ENCODE peak calls at places on chromosome 17, in six cellular contexts. O is right lobe of liver, W is esophagus squamous epithelium, Z is testis, A is IMR-90, I is stomach. T is an unnamed sample.
A peak's percentile ranks its signal among the peaks of the same experiment; 100 is the strongest.

GRCh38 chr17:50954641-50955121 is 88.5 kb upstream of the TOB1 start:
- DNase-seq in O (peak; percentile 44), W (no peak), Z (no peak), A (no peak), I (no peak), T (no peak)

GRCh38 chr17:4583796-4584124 is 569 bp upstream of the SMTNL2 start:
- DNase-seq in O (no peak), W (no peak), Z (no peak), A (no peak), I (no peak), T (no peak)

GRCh38 chr17:602436-602835 is 112.2 kb downstream of the VPS53 start:
- DNase-seq in O (peak; percentile 28), W (no peak), Z (no peak), A (peak; percentile 62), I (no peak), T (no peak)

GRCh38 chr17:5618511-5618910 is 34.2 kb upstream of the NLRP1 start:
- DNase-seq in O (no peak), W (no peak), Z (no peak), A (no peak), I (no peak), T (no peak)

GRCh38 chr17:50203086-50203485 is 1.7 kb upstream of the COL1A1 start:
- DNase-seq in O (no peak), W (no peak), Z (no peak), A (peak; percentile 55), I (no peak), T (no peak)

GRCh38 chr17:16383216-16383615 is 2.3 kb downstream of the UBB start:
- DNase-seq in O (no peak), W (no peak), Z (no peak), A (no peak), I (no peak), T (no peak)

GRCh38 chr17:56593741-56594527 is 435 bp downstream of the NOG start:
- DNase-seq in O (peak; percentile 62), W (no peak), Z (peak; percentile 63), A (peak; percentile 71), I (peak; percentile 56), T (peak; percentile 74)

GRCh38 chr17:50986989-50987660 is 121.0 kb upstream of the TOB1 start:
- DNase-seq in O (no peak), W (no peak), Z (no peak), A (peak; percentile 79), I (no peak), T (no peak)

GRCh38 chr17:7239091-7240027 is at the start of gene PHF23:
- DNase-seq in O (peak; percentile 99), W (peak; percentile 96), Z (peak; percentile 100), A (peak; percentile 99), I (peak; percentile 99), T (peak; percentile 99)

GRCh38 chr17:45923511-45924268 is 29.3 kb downstream of the MAPT start:
- DNase-seq in O (peak; percentile 60), W (no peak), Z (no peak), A (peak; percentile 12), I (no peak), T (no peak)

GRCh38 chr17:44906987-44907681 is 7.9 kb upstream of the EFTUD2 start:
- DNase-seq in O (no peak), W (no peak), Z (no peak), A (peak; percentile 38), I (no peak), T (no peak)

GRCh38 chr17:72984145-72984924 is 108.2 kb downstream of the SLC39A11 start:
- DNase-seq in O (no peak), W (no peak), Z (no peak), A (peak; percentile 98), I (no peak), T (no peak)

GRCh38 chr17:28569446-28569845 is 1.9 kb downstream of the PIGS start:
- DNase-seq in O (no peak), W (no peak), Z (no peak), A (no peak), I (no peak), T (no peak)

GRCh38 chr17:74632196-74632540 is 8.6 kb upstream of the CD300E start:
- DNase-seq in O (no peak), W (no peak), Z (no peak), A (no peak), I (no peak), T (no peak)

GRCh38 chr17:41647038-41647813 is 22.9 kb upstream of the KRT17 start:
- DNase-seq in O (no peak), W (no peak), Z (no peak), A (no peak), I (no peak), T (no peak)

GRCh38 chr17:66146394-66146793 is 45.5 kb downstream of the CEP112 start:
- DNase-seq in O (no peak), W (no peak), Z (no peak), A (no peak), I (no peak), T (no peak)

GRCh38 chr17:33055171-33055611 is 63.5 kb downstream of the SPACA3 start:
- DNase-seq in O (no peak), W (no peak), Z (no peak), A (no peak), I (no peak), T (no peak)

GRCh38 chr17:83012873-83013778 is 66.3 kb upstream of the METRNL start:
- DNase-seq in O (no peak), W (no peak), Z (no peak), A (peak; percentile 97), I (no peak), T (no peak)

DNA sequence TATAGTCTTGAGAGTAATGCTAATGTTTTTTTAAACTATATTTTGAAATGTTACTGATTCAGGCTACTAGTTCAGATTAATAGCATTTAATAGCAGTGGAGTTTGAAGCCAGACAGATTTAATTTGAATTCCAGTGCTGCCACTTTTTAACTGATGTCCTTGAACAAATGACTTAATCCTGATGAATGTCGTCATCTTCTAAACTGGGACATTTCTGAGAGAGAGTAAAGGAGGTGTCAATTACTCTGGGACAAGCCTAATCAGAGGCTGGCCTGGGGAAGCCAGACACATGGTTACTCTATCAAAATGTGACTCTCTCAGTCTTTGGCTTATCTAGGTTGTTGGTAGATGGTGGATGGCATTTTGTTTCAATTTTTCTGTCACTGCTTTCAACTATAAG is 246.7 kb downstream of the HS3ST3A1 start:
- DNase-seq in O (no peak), W (no peak), Z (no peak), A (no peak), I (no peak), T (no peak)
- TF ChIP-seq POLR2A in O (no peak), W (no peak), Z (no peak), A (no peak), I (no peak), T (no peak)

GRCh38 chr17:58314706-58315015 is 13.9 kb downstream of the TSPOAP1 start:
- DNase-seq in O (no peak), W (no peak), Z (no peak), A (no peak), I (peak; percentile 3), T (no peak)
- H3K27ac ChIP-seq in O (no peak overlapping the region), W (no peak overlapping the region), Z (no peak overlapping the region), A (no peak overlapping the region), I (no peak overlapping the region), T (no peak overlapping the region)

DNA sequence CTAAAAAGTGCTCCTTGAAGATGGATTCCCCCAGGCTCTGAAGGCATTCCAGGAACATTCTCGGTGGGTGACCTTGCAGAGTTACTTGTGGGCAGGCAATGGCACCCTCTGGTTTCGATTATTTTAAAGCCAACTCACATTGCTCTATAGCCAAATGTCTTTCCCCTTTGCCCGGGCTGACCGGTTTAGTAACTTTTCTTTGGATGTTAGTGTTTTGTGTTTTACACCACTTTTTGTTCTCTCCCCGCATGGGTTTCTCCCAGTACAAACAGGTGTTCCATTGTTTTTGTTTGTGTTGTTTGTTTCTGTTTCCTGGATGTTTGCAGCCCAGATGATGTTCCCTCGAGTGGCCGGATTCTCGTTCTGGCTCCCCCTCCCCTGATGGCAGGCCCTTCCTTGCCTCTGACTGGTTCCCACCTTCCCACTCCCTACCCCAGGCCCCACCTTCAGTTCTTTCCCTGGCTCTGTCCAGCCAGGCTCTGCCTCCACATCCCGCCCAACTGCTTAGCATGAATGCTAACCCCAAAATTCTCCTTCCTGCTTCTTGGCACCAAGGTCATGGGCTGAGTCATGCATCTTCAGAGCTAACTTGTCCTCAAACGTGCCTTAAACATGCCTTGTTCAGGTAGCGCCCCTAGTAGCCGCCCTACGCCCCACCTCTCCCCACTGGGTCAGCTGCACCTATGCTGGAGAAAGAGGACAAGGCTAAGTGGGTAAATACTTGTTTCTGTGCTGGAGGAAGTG is 40.6 kb downstream of the ELAC2 start:
- DNase-seq in O (no peak), W (no peak), Z (no peak), A (peak; percentile 22), I (no peak), T (no peak)
- H3K27me3 ChIP-seq in O (no peaks in the 10 kb centered on the region), W (peaks cover 17% of the 10 kb centered on the region), Z (no peaks in the 10 kb centered on the region), A (peaks cover 4% of the 10 kb centered on the region), I (peaks cover 6% of the 10 kb centered on the region), T (no peaks in the 10 kb centered on the region)

DNA sequence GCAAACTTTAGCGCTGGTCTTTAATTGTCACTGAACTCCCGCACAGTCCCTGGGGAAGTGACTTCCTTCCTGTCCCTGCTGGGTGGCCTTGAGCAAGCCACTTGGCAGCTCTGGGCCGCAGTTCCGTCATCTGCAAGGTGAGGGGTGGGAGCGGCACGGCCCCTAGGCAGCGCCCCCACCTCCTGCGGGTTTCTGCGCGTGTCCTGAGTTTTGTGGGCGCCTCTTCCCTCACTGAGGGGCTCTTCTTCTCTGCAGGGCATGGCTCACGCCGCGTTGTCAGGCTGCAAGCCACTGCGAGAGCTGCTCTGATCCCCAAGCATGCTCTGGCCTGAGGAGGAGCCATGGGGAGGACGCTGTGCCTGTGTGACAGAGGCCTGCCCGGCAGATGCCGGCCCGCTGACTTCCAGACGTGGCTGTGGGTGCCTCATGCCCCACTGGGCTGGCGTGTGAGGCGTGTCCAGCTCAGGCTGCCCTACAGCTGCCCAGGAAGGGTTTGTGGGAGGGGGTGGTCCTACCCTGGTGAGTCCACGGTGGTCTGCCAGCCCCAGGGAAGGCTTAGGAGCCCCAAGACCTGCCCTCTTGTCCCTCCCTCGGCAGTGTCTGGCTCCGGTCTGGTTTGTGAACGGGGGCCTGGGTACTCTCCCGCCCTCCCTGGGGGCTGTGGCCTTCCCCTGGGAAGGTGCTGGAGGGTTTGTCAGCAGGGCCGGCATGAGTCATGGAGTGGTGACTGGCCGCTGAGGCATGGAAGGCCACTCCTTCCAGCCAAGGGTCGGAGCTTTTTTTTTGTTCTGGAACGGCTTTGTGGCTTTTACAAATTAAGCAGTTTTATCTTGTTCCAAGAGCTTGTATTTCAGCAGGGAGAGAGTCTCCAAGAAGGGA is 182.0 kb downstream of the SEC14L1 start:
- DNase-seq in O (peak; percentile 62), W (no peak), Z (peak; percentile 71), A (peak; percentile 99), I (peak; percentile 76), T (peak; percentile 96)
- TF ChIP-seq POLR2A in O (peak; percentile 33), W (peak; percentile 36), Z (no peak), A (peak; percentile 91), I (no peak), T (peak; percentile 94)

GRCh38 chr17:38451840-38452529 is 23.7 kb downstream of the ARHGAP23 start:
- DNase-seq in O (peak; percentile 54), W (no peak), Z (no peak), A (peak; percentile 94), I (no peak), T (peak; percentile 18)

GRCh38 chr17:38453951-38454421 is 25.7 kb downstream of the ARHGAP23 start:
- DNase-seq in O (peak; percentile 48), W (no peak), Z (peak; percentile 21), A (peak; percentile 38), I (no peak), T (no peak)

GRCh38 chr17:38451030-38451839 is 23.0 kb downstream of the ARHGAP23 start:
- DNase-seq in O (peak; percentile 42), W (no peak), Z (no peak), A (peak; percentile 79), I (no peak), T (no peak)

GRCh38 chr17:38454528-38454927 is 26.3 kb downstream of the ARHGAP23 start:
- DNase-seq in O (peak; percentile 61), W (peak; percentile 29), Z (peak; percentile 77), A (peak; percentile 80), I (peak; percentile 63), T (peak; percentile 37)

GRCh38 chr17:38452719-38453118 is 24.5 kb downstream of the ARHGAP23 start:
- DNase-seq in O (peak; percentile 39), W (no peak), Z (no peak), A (no peak), I (no peak), T (no peak)
- H3K27ac ChIP-seq in O (no peak overlapping the region), W (peak overlapping the region; percentile 93), Z (no peak overlapping the region), A (peak overlapping the region; percentile 99), I (peak overlapping the region; percentile 67), T (no peak overlapping the region)

T was measured in thyroid gland.